ENCODE peak calls at places on chromosome 10, in ten cellular contexts. Q, K, D, J, Y, V, Z, L, B and S are unnamed samples.
A peak's percentile ranks its signal among the peaks of the same experiment; 100 is the strongest.

GRCh38 chr10:99394761-99395386 is 35.5 kb downstream of the GOT1 start:
- DNase-seq in L (no peak), V (no peak), J (no peak), Q (no peak), Y (no peak), K (no peak), D (no peak), B (no peak), Z (no peak), S (peak; percentile 75)

GRCh38 chr10:47454294-47455058 is 29.4 kb downstream of the ANXA8 start:
- DNase-seq in D (no peak), Z (no peak), Y (no peak), L (no peak), Q (no peak), J (no peak), V (no peak), B (no peak), K (no peak), S (no peak)

GRCh38 chr10:62498271-62498670 is 124.1 kb downstream of the ZNF365 start:
- DNase-seq in Q (no peak), D (no peak), B (no peak), Y (no peak), Z (no peak), K (no peak), L (no peak), V (no peak), J (no peak), S (no peak)

GRCh38 chr10:31188792-31189406 is 130.1 kb upstream of the ZEB1 start:
- DNase-seq in Q (peak; percentile 7), V (peak; percentile 19), K (no peak), Z (no peak), J (no peak), Y (no peak), B (no peak), L (no peak), D (no peak), S (peak; percentile 11)

GRCh38 chr10:12834116-12834515 is 167.4 kb downstream of the CCDC3 start:
- DNase-seq in V (no peak), B (no peak), D (no peak), K (no peak), Q (no peak), Z (no peak), L (no peak), J (no peak), Y (no peak), S (no peak)

GRCh38 chr10:79407811-79408795 is 37.3 kb downstream of the ZCCHC24 start:
- DNase-seq in Z (no peak), Q (no peak), J (no peak), K (no peak), Y (no peak), V (peak; percentile 12), L (no peak), B (no peak), D (no peak), S (no peak)

GRCh38 chr10:48981310-48981907 is 41.8 kb upstream of the LRRC18 start:
- DNase-seq in D (no peak), Y (no peak), K (peak; percentile 85), J (peak; percentile 65), Z (peak; percentile 75), B (no peak), L (peak; percentile 43), Q (peak; percentile 41), V (peak; percentile 18), S (no peak)

GRCh38 chr10:131406676-131407392 is 95.3 kb upstream of the TCERG1L start:
- DNase-seq in Y (no peak), Q (no peak), L (no peak), V (no peak), D (no peak), K (no peak), J (no peak), Z (no peak), B (no peak), S (no peak)

GRCh38 chr10:128091636-128092210 is 34.5 kb downstream of the MKI67 start:
- DNase-seq in L (no peak), Y (no peak), J (no peak), K (no peak), Z (no peak), Q (no peak), V (no peak), D (no peak), B (no peak), S (no peak)

GRCh38 chr10:102113956-102114857 is 6.0 kb downstream of the LDB1 start:
- DNase-seq in L (no peak), D (no peak), Q (peak; percentile 35), V (no peak), Z (no peak), B (peak; percentile 22), K (peak; percentile 25), Y (no peak), J (no peak), S (peak; percentile 67)

GRCh38 chr10:132539894-132540293 is 2.3 kb downstream of the INPP5A start:
- DNase-seq in Q (peak; percentile 73), Y (no peak), D (no peak), K (no peak), B (no peak), V (peak; percentile 50), L (no peak), J (no peak), Z (no peak), S (no peak)

GRCh38 chr10:97019213-97019844 is 166.4 kb downstream of the SLIT1 start:
- DNase-seq in D (no peak), L (no peak), Y (no peak), V (no peak), Q (no peak), B (no peak), Z (no peak), K (no peak), J (no peak), S (no peak)

GRCh38 chr10:125449571-125449970 is 233.4 kb downstream of the TEX36 start:
- DNase-seq in V (no peak), Z (no peak), Q (no peak), J (no peak), L (no peak), Y (no peak), B (no peak), D (no peak), K (no peak), S (no peak)

GRCh38 chr10:12703813-12704212 is 297.7 kb downstream of the CCDC3 start:
- DNase-seq in V (peak; percentile 87), J (no peak), Y (no peak), D (no peak), L (peak; percentile 53), K (no peak), Z (no peak), Q (peak; percentile 79), B (no peak), S (no peak)

GRCh38 chr10:48442809-48443177 is 136.3 kb downstream of the MAPK8 start:
- DNase-seq in Z (no peak), J (no peak), Y (no peak), B (no peak), K (no peak), L (no peak), Q (no peak), V (no peak), D (no peak), S (no peak)

GRCh38 chr10:34192646-34193045 is 622.5 kb downstream of the PARD3 start:
- DNase-seq in Z (no peak), J (no peak), V (no peak), Q (no peak), K (no peak), Y (no peak), L (no peak), D (no peak), B (no peak), S (no peak)

GRCh38 chr10:53697038-53697437 is 924.5 kb upstream of the MBL2 start:
- DNase-seq in D (no peak), Z (peak; percentile 8), B (no peak), Y (no peak), J (no peak), L (no peak), K (no peak), Q (no peak), V (no peak), S (no peak)

GRCh38 chr10:13117842-13118783 is 18.1 kb downstream of the OPTN start:
- DNase-seq in B (no peak), D (no peak), J (no peak), L (no peak), Q (no peak), Y (no peak), K (no peak), V (no peak), Z (no peak), S (no peak)

GRCh38 chr10:91077549-91078017 is 142.9 kb upstream of the PCGF5 start:
- DNase-seq in B (no peak), Z (no peak), V (peak; percentile 25), Q (peak; percentile 25), L (peak; percentile 74), Y (no peak), K (peak; percentile 65), D (peak; percentile 53), J (no peak), S (peak; percentile 4)

GRCh38 chr10:110016037-110016436 is 8.3 kb downstream of the ADD3 start:
- DNase-seq in L (no peak), B (no peak), K (peak; percentile 47), J (no peak), Y (no peak), Q (no peak), V (no peak), D (no peak), Z (no peak), S (no peak)

GRCh38 chr10:78457804-78458483 is 424.3 kb downstream of the RPS24 start:
- DNase-seq in B (no peak), V (no peak), Q (peak; percentile 84), L (peak; percentile 14), Y (no peak), J (no peak), Z (no peak), D (peak; percentile 19), K (no peak), S (no peak)

GRCh38 chr10:76033457-76034196 is 602.2 kb downstream of the LRMDA start:
- DNase-seq in B (no peak), Y (no peak), D (no peak), L (no peak), V (no peak), J (no peak), K (peak; percentile 14), Z (no peak), Q (peak; percentile 38), S (no peak)

GRCh38 chr10:79403441-79404230 is 41.8 kb downstream of the ZCCHC24 start:
- DNase-seq in J (no peak), D (no peak), Z (no peak), V (no peak), B (no peak), L (no peak), K (no peak), Q (no peak), Y (no peak), S (no peak)

GRCh38 chr10:71774916-71775702 is 1.8 kb upstream of the VSIR start:
- DNase-seq in J (no peak), D (no peak), Y (no peak), Q (no peak), Z (no peak), K (no peak), L (no peak), V (no peak), B (no peak), S (no peak)

GRCh38 chr10:72073677-72074412 is 14.5 kb downstream of the SPOCK2 start:
- DNase-seq in Y (no peak), K (no peak), D (no peak), L (no peak), B (no peak), J (no peak), Q (no peak), Z (no peak), V (no peak), S (no peak)

GRCh38 chr10:24209946-24210491 is 1.1 kb downstream of the KIAA1217 start:
- DNase-seq in K (peak; percentile 38), J (no peak), B (no peak), Y (no peak), Q (peak; percentile 58), V (peak; percentile 6), L (no peak), D (no peak), Z (no peak), S (peak; percentile 7)

GRCh38 chr10:88555190-88555894 is 27.8 kb downstream of the RNLS start:
- DNase-seq in Y (no peak), V (no peak), Q (no peak), B (no peak), L (no peak), K (no peak), D (no peak), J (no peak), Z (no peak), S (peak; percentile 4)

GRCh38 chr10:104680467-104681401 is 39.6 kb downstream of the SORCS3 start:
- DNase-seq in K (no peak), D (no peak), Z (no peak), J (peak; percentile 13), Y (no peak), V (no peak), Q (peak; percentile 3), B (no peak), L (no peak), S (no peak)